ENCODE peak calls at places on chromosome 19, in four cellular contexts. I, R, G and Z are unnamed samples.

GRCh38 chr19:7287716-7288115 is 6.5 kb downstream of the INSR start:
- DNase-seq in I (no peak), R (no peak), G (no peak), Z (no peak)

GRCh38 chr19:34327851-34328250 is 37.1 kb upstream of the GPI start:
- DNase-seq in I (peak), R (no peak), G (no peak), Z (no peak)

GRCh38 chr19:31354316-31354715 is 5.1 kb upstream of the TSHZ3 start:
- DNase-seq in I (no peak), R (no peak), G (no peak), Z (no peak)

GRCh38 chr19:4831351-4832340 is at the start of gene TICAM1:
- DNase-seq in I (peak), R (peak), G (peak), Z (peak)

GRCh38 chr19:50330365-50331078 is 1.3 kb upstream of the KCNC3 start:
- DNase-seq in I (peak), R (no peak), G (peak), Z (peak)

GRCh38 chr19:23777216-23777615 is 18.5 kb upstream of the ZNF681 start:
- DNase-seq in I (no peak), R (no peak), G (no peak), Z (no peak)

GRCh38 chr19:3760871-3761361 is 576 bp downstream of the APBA3 start:
- DNase-seq in I (no peak), R (no peak), G (peak), Z (no peak)

GRCh38 chr19:6767357-6768235 is at the start of gene SH2D3A:
- DNase-seq in I (no peak), R (no peak), G (peak), Z (peak)

GRCh38 chr19:10010939-10011338 is 635 bp upstream of the COL5A3 start:
- DNase-seq in I (no peak), R (no peak), G (no peak), Z (no peak)

GRCh38 chr19:48635966-48636858 is 967 bp downstream of the DBP start:
- DNase-seq in I (no peak), R (no peak), G (no peak), Z (no peak)

GRCh38 chr19:48969276-48970138 is 4.4 kb downstream of the FTL start:
- DNase-seq in I (no peak), R (peak), G (no peak), Z (peak)